ENCODE peak calls at places on chromosomes 3 and 15, in eight cellular contexts. E is AG10803, L is brain microvascular endothelial cell, J is mucosa of descending colon, H is fibroblast of the aortic adventitia, I is K562, D is fibroblast of mammary gland, B is left ventricle myocardium inferior. U is an unnamed sample.

GRCh38 chr15:35669021-35669420 is 123.1 kb upstream of the DPH6 start:
- DNase-seq in E (no peak), L (no peak), I (no peak), H (no peak), J (no peak), B (no peak), D (no peak), U (no peak)

GRCh38 chr3:535566-536416 is 339.2 kb downstream of the CHL1 start:
- DNase-seq in D (peak), J (peak), H (peak), E (peak), I (peak), L (peak), B (peak), U (no peak)

GRCh38 chr15:80071652-80072051 is 12.2 kb downstream of the ZFAND6 start:
- DNase-seq in I (no peak), H (no peak), J (no peak), D (no peak), E (no peak), B (no peak), L (no peak), U (no peak)

GRCh38 chr15:50107157-50107556 is 11.9 kb downstream of the ATP8B4 start:
- DNase-seq in B (no peak), H (no peak), I (no peak), D (no peak), L (no peak), J (no peak), E (no peak), U (peak)

GRCh38 chr3:66038726-66039589 is at the start of gene MAGI1:
- DNase-seq in H (peak), L (peak), D (peak), J (peak), E (peak), B (peak), I (peak), U (peak)

GRCh38 chr3:23459915-23460546 is 256.9 kb downstream of the UBE2E2 start:
- DNase-seq in L (no peak), B (no peak), D (no peak), E (no peak), J (no peak), I (no peak), H (no peak), U (no peak)

GRCh38 chr15:71757741-71758530 is 52.4 kb upstream of the NR2E3 start:
- DNase-seq in D (no peak), L (no peak), H (no peak), E (no peak), I (no peak), J (no peak), B (no peak), U (no peak)

GRCh38 chr3:4060064-4060463 is 243.1 kb upstream of the SETMAR start:
- DNase-seq in I (no peak), L (no peak), J (no peak), H (no peak), D (no peak), B (no peak), E (peak), U (no peak)

GRCh38 chr3:178707632-178708031 is 171.4 kb downstream of the KCNMB2 start:
- DNase-seq in B (no peak), J (no peak), D (no peak), E (no peak), I (no peak), H (no peak), L (no peak), U (peak)

GRCh38 chr3:88678747-88679146 is 428.7 kb upstream of the EPHA3 start:
- DNase-seq in B (no peak), J (no peak), I (no peak), E (no peak), L (no peak), H (no peak), D (no peak), U (no peak)

GRCh38 chr3:11653298-11654055 is 9.8 kb upstream of the VGLL4 start:
- DNase-seq in J (no peak), D (no peak), I (peak), B (no peak), H (no peak), L (no peak), E (no peak), U (no peak)

GRCh38 chr3:127383656-127384179 is 95.9 kb upstream of the PRR20G start:
- DNase-seq in L (no peak), E (no peak), H (no peak), J (no peak), B (peak), D (no peak), I (no peak), U (no peak)

GRCh38 chr15:63420333-63420741 is 38.7 kb upstream of the CA12 start:
- DNase-seq in E (no peak), I (peak), L (no peak), B (no peak), D (no peak), J (no peak), H (peak), U (peak)

GRCh38 chr15:74789171-74789627 is 7.3 kb downstream of the CSK start:
- DNase-seq in B (no peak), L (no peak), H (no peak), E (no peak), I (no peak), J (peak), D (no peak), U (peak)

GRCh38 chr15:38864122-38864521 is 299.5 kb upstream of the RASGRP1 start:
- DNase-seq in B (no peak), J (no peak), E (no peak), L (no peak), D (no peak), I (no peak), H (no peak), U (peak)

GRCh38 chr15:80803580-80804525 is 24.7 kb downstream of the CEMIP start:
- DNase-seq in B (no peak), I (no peak), D (no peak), E (no peak), H (no peak), J (no peak), L (no peak), U (no peak)

GRCh38 chr3:12972791-12973702 is 100.2 kb downstream of the IQSEC1 start:
- DNase-seq in B (no peak), I (no peak), D (no peak), E (no peak), L (no peak), J (peak), H (no peak), U (no peak)

GRCh38 chr3:78872195-78872594 is 895.6 kb downstream of the ROBO1 start:
- DNase-seq in D (no peak), B (no peak), H (no peak), E (no peak), L (peak), I (no peak), J (no peak), U (no peak)

GRCh38 chr15:60396964-60397771 is 618 bp downstream of the ANXA2 start:
- DNase-seq in E (peak), H (peak), B (peak), J (peak), L (peak), I (peak), D (peak), U (peak)

GRCh38 chr3:134704556-134704955 is 53.7 kb upstream of the KY start:
- DNase-seq in B (no peak), L (no peak), H (no peak), I (no peak), J (no peak), D (no peak), E (no peak), U (no peak)

GRCh38 chr3:181725830-181726229 is 14.1 kb downstream of the SOX2 start:
- DNase-seq in B (no peak), E (no peak), J (no peak), H (no peak), L (no peak), I (no peak), D (no peak), U (no peak)

GRCh38 chr3:187678869-187679268 is 8.7 kb upstream of the SST start:
- DNase-seq in B (no peak), J (no peak), D (peak), I (peak), L (peak), E (peak), H (peak), U (peak)

GRCh38 chr3:195048059-195048905 is 222.7 kb downstream of the XXYLT1 start:
- DNase-seq in B (no peak), L (no peak), H (no peak), E (no peak), J (no peak), I (no peak), D (no peak), U (no peak)

GRCh38 chr3:9045399-9045798 is 82.1 kb upstream of the RAD18 start:
- DNase-seq in I (no peak), E (no peak), B (no peak), H (no peak), D (no peak), L (no peak), J (no peak), U (no peak)

GRCh38 chr3:129312021-129312639 is 33.5 kb downstream of the HMCES start:
- DNase-seq in H (peak), E (no peak), J (no peak), I (no peak), D (peak), B (no peak), L (no peak), U (no peak)

GRCh38 chr3:187012609-187013051 is 82.3 kb downstream of the ST6GAL1 start:
- DNase-seq in D (no peak), J (peak), E (no peak), I (no peak), B (no peak), L (no peak), H (no peak), U (peak)

GRCh38 chr3:12993623-12994356 is 79.4 kb downstream of the IQSEC1 start:
- DNase-seq in H (no peak), J (no peak), E (no peak), D (no peak), I (peak), B (no peak), L (no peak), U (no peak)

GRCh38 chr3:156749244-156749643 is 74.9 kb downstream of the TIPARP start:
- DNase-seq in E (no peak), H (peak), L (peak), J (no peak), B (no peak), D (no peak), I (no peak), U (no peak)

DNA sequence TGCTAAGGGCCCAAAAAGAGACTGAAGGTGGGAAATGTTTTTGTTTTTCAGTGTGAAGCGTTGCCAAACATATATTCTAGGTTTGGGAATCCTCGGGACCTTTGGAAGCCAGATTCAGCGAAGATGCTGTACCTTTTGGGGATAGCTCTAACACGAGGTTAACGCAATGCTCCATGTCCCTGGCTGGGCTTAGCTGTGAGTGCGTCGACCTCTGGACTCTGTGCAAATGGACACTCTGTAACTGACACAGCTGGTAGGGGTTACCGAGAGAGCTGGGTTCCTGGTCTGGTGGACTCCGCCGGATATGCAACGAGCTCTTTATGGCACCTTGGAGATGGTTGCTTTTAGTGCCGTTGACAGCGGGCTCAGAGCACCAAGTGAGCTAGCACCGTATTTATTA is 724 bp upstream of the SH3GL3 start:
- DNase-seq in I (no peak), H (no peak), L (no peak), E (no peak), D (no peak), J (no peak), B (no peak), U (no peak)
- H3K4me3 ChIP-seq in I (peak), H (no peak), L (no peak), E (no peak), D (no peak), J (no peak), B (peak), U (no peak)

GRCh38 chr3:154758109-154758868 is 321.8 kb upstream of the MME start:
- DNase-seq in H (peak), E (peak), I (peak), B (no peak), D (peak), L (peak), J (no peak), U (no peak)
- TF ChIP-seq CTCF in H (peak), E (peak), I (peak), B (peak), D (peak), L (peak), J (peak), U (no peak)

DNA sequence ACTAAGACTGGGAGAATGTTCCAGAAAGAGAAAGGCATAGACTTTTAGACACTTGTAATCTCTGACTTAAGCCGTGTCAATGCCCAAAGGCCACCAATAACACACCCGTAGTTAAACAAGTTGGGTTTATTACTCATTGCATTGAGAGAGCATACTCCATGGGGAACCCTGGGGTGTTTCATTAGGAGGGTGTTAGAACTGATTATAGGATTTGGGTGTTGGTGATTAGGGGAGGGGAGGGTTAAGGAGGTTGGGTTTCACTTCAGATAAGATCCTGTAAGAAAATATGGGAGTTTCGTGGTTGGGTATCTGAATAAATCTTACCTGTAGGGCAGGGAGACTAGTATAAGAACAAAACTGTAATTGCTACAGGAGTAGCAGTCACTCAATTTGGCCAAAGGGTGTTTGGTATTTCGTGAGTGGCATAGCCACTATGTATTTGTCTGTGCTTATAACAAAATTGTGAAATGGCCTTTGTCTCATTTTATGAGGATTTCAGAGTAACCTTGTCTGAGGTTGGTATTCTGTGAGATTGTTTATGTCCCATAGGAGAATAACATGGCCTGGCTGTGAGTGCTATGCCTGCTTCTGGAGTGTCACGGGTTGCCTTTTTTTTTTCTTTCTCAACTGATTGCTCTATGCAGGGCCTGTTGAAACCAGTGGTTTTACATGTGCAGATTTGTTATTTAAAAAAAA is 2.9 kb downstream of the HACD3 start:
- DNase-seq in E (no peak), B (no peak), H (no peak), L (no peak), I (peak), D (no peak), J (no peak), U (no peak)
- H3K4me3 ChIP-seq in E (no peak), B (no peak), H (no peak), L (no peak), I (no peak), D (no peak), J (no peak), U (no peak)

DNA sequence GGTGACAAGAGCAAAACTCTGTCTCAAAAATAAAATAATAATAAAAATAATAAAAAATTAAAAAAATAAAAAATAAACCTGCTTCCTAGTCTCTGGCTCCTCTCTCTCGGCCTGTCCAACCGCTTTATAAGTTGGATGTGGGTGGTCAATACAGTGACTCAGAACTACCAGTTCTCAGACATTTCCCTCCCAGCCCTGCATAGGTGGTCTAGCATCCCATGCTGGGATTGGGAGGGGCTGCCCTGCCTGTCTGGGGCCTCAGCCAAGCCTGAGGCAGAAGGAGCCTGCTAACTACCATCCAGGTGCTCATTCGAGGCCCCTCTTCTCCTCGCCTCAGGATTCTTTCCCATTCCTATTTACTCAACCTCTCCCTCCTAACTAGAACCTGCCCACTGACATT is 33.3 kb upstream of the BLM start:
- DNase-seq in I (no peak), B (no peak), D (no peak), L (no peak), J (no peak), H (no peak), E (no peak), U (no peak)
- TF ChIP-seq CTCF in I (no peak), B (no peak), D (no peak), L (no peak), J (no peak), H (no peak), E (no peak), U (no peak)

GRCh38 chr15:78709263-78709882 is 68.4 kb upstream of the CHRNB4 start:
- DNase-seq in D (peak), B (peak), J (peak), L (peak), H (peak), I (peak), E (peak), U (peak)

GRCh38 chr15:78711638-78712037 is 70.6 kb upstream of the CHRNB4 start:
- DNase-seq in D (no peak), H (no peak), L (no peak), I (no peak), B (no peak), E (no peak), J (no peak), U (no peak)

GRCh38 chr15:78702609-78703332 is 61.8 kb upstream of the CHRNB4 start:
- DNase-seq in B (no peak), J (no peak), L (no peak), D (no peak), E (no peak), I (no peak), H (no peak), U (no peak)

GRCh38 chr15:78712797-78713515 is 71.9 kb upstream of the CHRNB4 start:
- DNase-seq in E (no peak), H (no peak), D (no peak), I (no peak), L (no peak), J (no peak), B (no peak), U (no peak)

DNA sequence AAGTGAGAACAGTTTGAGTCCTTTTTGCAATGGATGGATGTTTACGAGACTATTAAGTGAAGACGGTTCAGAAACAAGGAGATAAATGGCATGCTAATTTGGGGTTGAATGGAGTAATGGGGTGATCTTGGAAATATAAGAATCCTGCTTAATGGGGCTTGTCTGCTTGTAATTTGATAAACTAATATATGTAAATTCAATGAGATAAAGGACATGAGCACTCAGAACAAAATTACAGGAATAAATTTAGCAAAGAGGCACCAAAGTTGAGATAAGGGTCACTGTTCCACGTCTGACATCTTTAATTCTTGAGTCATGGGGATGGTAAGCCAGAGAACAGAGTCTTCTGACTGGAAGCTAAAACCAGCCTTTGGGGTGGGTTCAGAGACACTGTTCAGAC is 67.7 kb upstream of the CHRNB4 start:
- DNase-seq in E (no peak), J (no peak), B (no peak), L (no peak), I (no peak), D (no peak), H (no peak), U (no peak)
- H3K4me3 ChIP-seq in E (no peak), J (no peak), B (no peak), L (no peak), I (no peak), D (no peak), H (no peak), U (no peak)